ENCODE peak calls at places on chromosome 10, in five cellular contexts. One of them, this sample, is unnamed.

GRCh38 chr10:9302142-9302746 is 1247.8 kb downstream of the GATA3 start:
- DNase-seq in NCI-H2081: peak; percentile 48
- DNase-seq in NT2/D1: peak; percentile 33
- DNase-seq in tibial artery: no peak
- DNase-seq in transverse colon: no peak
- DNase-seq in this sample: no peak

GRCh38 chr10:28711079-28711478 is 33.8 kb downstream of the BAMBI start:
- DNase-seq in NCI-H2081: no peak
- DNase-seq in transverse colon: no peak
- DNase-seq in NT2/D1: no peak
- DNase-seq in tibial artery: no peak
- DNase-seq in this sample: no peak

GRCh38 chr10:29859521-29860130 is 199.8 kb downstream of the JCAD start:
- DNase-seq in NCI-H2081: no peak
- DNase-seq in NT2/D1: no peak
- DNase-seq in transverse colon: no peak
- DNase-seq in tibial artery: no peak
- DNase-seq in this sample: no peak

GRCh38 chr10:17273403-17273802 is 45.4 kb downstream of the VIM start:
- DNase-seq in transverse colon: no peak
- DNase-seq in NCI-H2081: no peak
- DNase-seq in tibial artery: no peak
- DNase-seq in NT2/D1: no peak
- DNase-seq in this sample: no peak

GRCh38 chr10:33237736-33238624 is 96.5 kb downstream of the NRP1 start:
- DNase-seq in tibial artery: no peak
- DNase-seq in NT2/D1: peak; percentile 13
- DNase-seq in NCI-H2081: no peak
- DNase-seq in transverse colon: no peak
- DNase-seq in this sample: no peak

GRCh38 chr10:114905450-114905849 is 32.5 kb upstream of the TRUB1 start:
- DNase-seq in transverse colon: no peak
- DNase-seq in tibial artery: no peak
- DNase-seq in NT2/D1: no peak
- DNase-seq in NCI-H2081: no peak
- DNase-seq in this sample: no peak

GRCh38 chr10:111481271-111482073 is 404.6 kb downstream of the ADRA2A start:
- DNase-seq in NCI-H2081: no peak
- DNase-seq in NT2/D1: no peak
- DNase-seq in tibial artery: no peak
- DNase-seq in transverse colon: no peak
- DNase-seq in this sample: no peak

GRCh38 chr10:20746856-20747255 is 150.3 kb downstream of the NEBL start:
- DNase-seq in tibial artery: no peak
- DNase-seq in NT2/D1: no peak
- DNase-seq in NCI-H2081: no peak
- DNase-seq in transverse colon: no peak
- DNase-seq in this sample: no peak

GRCh38 chr10:78750418-78750817 is 318.3 kb upstream of the ZMIZ1 start:
- DNase-seq in transverse colon: no peak
- DNase-seq in NCI-H2081: no peak
- DNase-seq in tibial artery: no peak
- DNase-seq in NT2/D1: no peak
- DNase-seq in this sample: no peak

GRCh38 chr10:69213601-69214311 is 6.4 kb upstream of the HKDC1 start:
- DNase-seq in NCI-H2081: no peak
- DNase-seq in NT2/D1: no peak
- DNase-seq in tibial artery: no peak
- DNase-seq in transverse colon: no peak
- DNase-seq in this sample: no peak

GRCh38 chr10:129971381-129972144 is 7.5 kb upstream of the EBF3 start:
- DNase-seq in NCI-H2081: peak; percentile 7
- DNase-seq in NT2/D1: no peak
- DNase-seq in tibial artery: peak; percentile 69
- DNase-seq in transverse colon: peak; percentile 41
- DNase-seq in this sample: no peak

GRCh38 chr10:3616880-3617279 is 168.1 kb downstream of the KLF6 start:
- DNase-seq in transverse colon: no peak
- DNase-seq in NCI-H2081: no peak
- DNase-seq in tibial artery: no peak
- DNase-seq in NT2/D1: peak; percentile 6
- DNase-seq in this sample: no peak

GRCh38 chr10:59585046-59585700 is 124.5 kb downstream of the SLC16A9 start:
- DNase-seq in NCI-H2081: peak; percentile 30
- DNase-seq in NT2/D1: no peak
- DNase-seq in tibial artery: no peak
- DNase-seq in transverse colon: no peak
- DNase-seq in this sample: no peak

GRCh38 chr10:124341768-124342135 is 77.0 kb downstream of the OAT start:
- DNase-seq in NT2/D1: no peak
- DNase-seq in NCI-H2081: no peak
- DNase-seq in tibial artery: peak; percentile 60
- DNase-seq in transverse colon: no peak
- DNase-seq in this sample: no peak

GRCh38 chr10:113180401-113181154 is 230.5 kb downstream of the TCF7L2 start:
- DNase-seq in tibial artery: no peak
- DNase-seq in NCI-H2081: no peak
- DNase-seq in NT2/D1: no peak
- DNase-seq in transverse colon: no peak
- DNase-seq in this sample: no peak

GRCh38 chr10:77251297-77252013 is 386.2 kb downstream of the KCNMA1 start:
- DNase-seq in tibial artery: no peak
- DNase-seq in NT2/D1: peak; percentile 20
- DNase-seq in transverse colon: no peak
- DNase-seq in NCI-H2081: no peak
- DNase-seq in this sample: no peak

GRCh38 chr10:118870467-118871243 is 115.9 kb upstream of the CACUL1 start:
- DNase-seq in transverse colon: no peak
- DNase-seq in NCI-H2081: no peak
- DNase-seq in NT2/D1: peak; percentile 25
- DNase-seq in tibial artery: no peak
- DNase-seq in this sample: peak; percentile 49

GRCh38 chr10:119575506-119575905 is 21.3 kb downstream of the TIAL1 start:
- DNase-seq in tibial artery: no peak
- DNase-seq in transverse colon: no peak
- DNase-seq in NT2/D1: no peak
- DNase-seq in NCI-H2081: no peak
- DNase-seq in this sample: no peak

GRCh38 chr10:127934383-127934782 is 27.5 kb downstream of the PTPRE start:
- DNase-seq in transverse colon: no peak
- DNase-seq in NT2/D1: no peak
- DNase-seq in NCI-H2081: no peak
- DNase-seq in tibial artery: no peak
- DNase-seq in this sample: no peak

GRCh38 chr10:131735577-131735976 is 165.2 kb upstream of the PPP2R2D start:
- DNase-seq in NCI-H2081: no peak
- DNase-seq in NT2/D1: no peak
- DNase-seq in tibial artery: peak; percentile 34
- DNase-seq in transverse colon: no peak
- DNase-seq in this sample: no peak

GRCh38 chr10:44742169-44742732 is 168.9 kb upstream of the TMEM72 start:
- DNase-seq in tibial artery: no peak
- DNase-seq in NCI-H2081: no peak
- DNase-seq in NT2/D1: no peak
- DNase-seq in transverse colon: no peak
- DNase-seq in this sample: no peak

This sample was measured in right lobe of liver.